ENCODE peak calls at places on chromosomes 4 and X, in ten cellular contexts. U is PC-3, Y is pancreas, R is transverse colon, P is HCT116, V is psoas muscle, E is heart right ventricle, Z is thoracic aorta, G is mucosa of descending colon, T is upper lobe of right lung. D is an unnamed sample. For H3K9me3 and H3K4me1, the result is how much of the 10 kb centered on the place peaks cover.

GRCh38 chr4:110867981-110868380 is 245.1 kb upstream of the PITX2 start:
- DNase-seq in V (no peak), P (no peak), T (no peak), E (no peak), R (no peak), G (no peak), Z (no peak), U (no peak), Y (no peak), D (no peak)

GRCh38 chrX:82813671-82814078 is 694.4 kb upstream of the POU3F4 start:
- DNase-seq in U (peak), R (no peak), Y (no peak), P (peak), V (no peak), T (no peak), G (no peak), Z (no peak), E (no peak), D (no peak)

GRCh38 chr4:116223059-116223732 is 862.2 kb downstream of the TRAM1L1 start:
- DNase-seq in R (no peak), U (no peak), E (no peak), T (no peak), Z (no peak), Y (no peak), G (no peak), P (no peak), V (peak), D (no peak)

GRCh38 chr4:89446193-89446592 is 138.6 kb upstream of the GPRIN3 start:
- DNase-seq in T (no peak), R (no peak), Z (no peak), U (no peak), V (no peak), Y (no peak), G (no peak), E (no peak), P (no peak), D (no peak)

GRCh38 chrX:118739577-118739976 is 12.2 kb downstream of the IL13RA1 start:
- DNase-seq in R (no peak), E (no peak), U (no peak), Z (no peak), V (no peak), G (no peak), T (no peak), Y (no peak), P (no peak), D (no peak)

GRCh38 chrX:137565921-137566745 is at the start of gene ZIC3:
- DNase-seq in Z (no peak), E (peak), Y (peak), R (peak), V (peak), G (peak), U (peak), T (peak), P (no peak), D (peak)

GRCh38 chr4:41442818-41443217 is 95.1 kb upstream of the LIMCH1 start:
- DNase-seq in G (no peak), V (no peak), P (no peak), U (peak), Z (no peak), R (no peak), Y (no peak), E (no peak), T (no peak), D (no peak)

GRCh38 chr4:128600410-128600809 is 209.1 kb upstream of the JADE1 start:
- DNase-seq in T (no peak), Z (no peak), V (no peak), G (peak), P (no peak), Y (peak), U (no peak), R (no peak), E (no peak), D (no peak)

GRCh38 chr4:46830971-46831454 is 78.0 kb downstream of the COX7B2 start:
- DNase-seq in G (no peak), Z (no peak), R (no peak), U (no peak), V (no peak), P (no peak), T (no peak), E (no peak), Y (no peak), D (no peak)

GRCh38 chrX:41542151-41542935 is 95.2 kb downstream of the NYX start:
- DNase-seq in U (no peak), P (no peak), Z (no peak), G (peak), R (peak), Y (no peak), V (no peak), E (no peak), T (no peak), D (no peak)

GRCh38 chr4:87497141-87497540 is 32.0 kb downstream of the SPARCL1 start:
- DNase-seq in T (no peak), E (no peak), Z (no peak), Y (no peak), V (no peak), G (no peak), U (peak), P (no peak), R (no peak), D (no peak)

GRCh38 chr4:35565640-35566039 is 678.7 kb downstream of the ARAP2 start:
- DNase-seq in Z (no peak), R (no peak), E (no peak), T (no peak), U (no peak), V (no peak), P (no peak), Y (no peak), G (no peak), D (no peak)

GRCh38 chrX:78104447-78105176 is 564 bp downstream of the PGK1 start:
- DNase-seq in G (peak), E (peak), Z (no peak), T (peak), Y (peak), V (peak), U (peak), R (peak), P (no peak), D (peak)

GRCh38 chrX:105650577-105650976 is 171.8 kb upstream of the NRK start:
- DNase-seq in T (no peak), P (no peak), Y (no peak), E (no peak), U (no peak), G (no peak), V (no peak), Z (no peak), R (no peak), D (no peak)

GRCh38 chr4:110449947-110450346 is 26.0 kb upstream of the ENPEP start:
- DNase-seq in E (no peak), V (no peak), R (peak), U (no peak), T (no peak), G (peak), P (no peak), Y (no peak), Z (no peak), D (no peak)

GRCh38 chrX:140508958-140509357 is 4.1 kb upstream of the SOX3 start:
- DNase-seq in T (no peak), P (no peak), Y (no peak), G (no peak), U (no peak), E (no peak), R (no peak), V (no peak), Z (no peak), D (no peak)
- H3K9me3 ChIP-seq in T (under half), P (under half), Y (under half), G (under half), U (under half), E (under half), R (under half), V (under half), Z (under half), D (under half)

GRCh38 chr4:1751919-1752283 is 30.6 kb downstream of the TACC3 start:
- DNase-seq in E (no peak), G (no peak), T (peak), R (no peak), Z (no peak), Y (no peak), U (no peak), P (no peak), V (no peak), D (peak)

GRCh38 chr4:1750381-1751154 is 29.2 kb downstream of the TACC3 start:
- DNase-seq in E (no peak), G (no peak), T (no peak), P (no peak), R (no peak), V (no peak), Z (no peak), Y (no peak), U (no peak), D (no peak)

GRCh38 chr4:1752284-1753041 is 31.1 kb downstream of the TACC3 start:
- DNase-seq in U (no peak), V (no peak), Z (no peak), R (peak), G (peak), Y (no peak), T (peak), E (no peak), P (no peak), D (peak)

GRCh38 chr4:1749826-1750225 is 28.5 kb downstream of the TACC3 start:
- DNase-seq in Z (no peak), P (no peak), G (no peak), Y (no peak), U (no peak), E (no peak), T (no peak), R (no peak), V (no peak), D (no peak)

DNA sequence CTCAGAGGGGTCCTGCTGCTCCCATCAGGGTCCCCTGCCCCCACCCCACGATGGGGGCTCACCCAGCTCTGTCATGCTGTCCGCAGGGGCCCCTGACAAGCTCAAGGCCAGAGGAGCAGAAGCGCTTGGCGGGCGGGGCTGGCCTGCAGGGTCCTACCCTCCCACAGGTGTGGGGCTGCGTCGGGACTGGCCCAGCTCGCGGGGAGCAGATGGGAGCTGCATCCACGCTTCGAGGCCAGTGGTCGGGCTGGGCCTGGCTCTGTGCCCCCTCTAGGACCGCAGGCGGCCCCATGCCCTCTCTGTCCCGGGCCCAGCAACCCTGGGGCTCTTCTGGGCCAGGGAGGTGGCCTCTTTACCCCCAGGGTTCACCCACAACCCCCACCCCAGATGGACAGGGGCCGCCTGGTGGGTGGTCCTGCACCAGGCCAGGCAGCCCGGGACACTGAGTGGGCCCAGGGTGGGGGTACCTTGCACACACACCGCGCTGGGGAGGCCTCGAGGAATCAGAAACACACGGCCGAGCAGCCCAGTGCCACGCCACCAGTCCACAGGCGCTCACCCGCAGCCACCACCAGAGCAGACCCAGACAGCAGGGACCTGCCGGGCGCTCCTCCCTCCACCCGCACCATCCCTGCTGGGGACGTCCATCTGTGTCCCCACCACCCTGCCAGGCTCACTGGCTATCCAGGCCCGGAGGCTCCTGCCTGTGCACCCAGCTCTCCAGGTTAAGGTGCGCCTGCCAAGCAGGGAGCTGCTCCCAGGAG is 30.0 kb downstream of the TACC3 start:
- DNase-seq in G (no peak), P (no peak), Z (no peak), R (no peak), Y (no peak), U (no peak), E (no peak), V (no peak), T (no peak), D (no peak)
- H3K4me1 ChIP-seq in G (under half), P (under half), Z (under half), R (under half), Y (under half), U (under half), E (under half), V (under half), T (under half), D (under half)

GRCh38 chr4:162406637-162407370 is 243.0 kb upstream of the FSTL5 start:
- DNase-seq in T (no peak), V (no peak), G (peak), R (peak), P (no peak), E (no peak), Y (no peak), Z (no peak), U (peak), D (no peak)

GRCh38 chr4:162410854-162411253 is 247.1 kb upstream of the FSTL5 start:
- DNase-seq in V (no peak), T (no peak), P (no peak), Y (no peak), U (no peak), G (no peak), E (no peak), R (no peak), Z (no peak), D (no peak)

GRCh38 chr4:162403956-162404355 is 240.2 kb upstream of the FSTL5 start:
- DNase-seq in G (no peak), R (no peak), U (no peak), E (no peak), Z (no peak), Y (no peak), P (no peak), V (no peak), T (no peak), D (no peak)

GRCh38 chr4:162408309-162408708 is 244.5 kb upstream of the FSTL5 start:
- DNase-seq in Y (no peak), R (peak), E (no peak), Z (no peak), U (no peak), G (peak), P (no peak), V (no peak), T (no peak), D (no peak)

DNA sequence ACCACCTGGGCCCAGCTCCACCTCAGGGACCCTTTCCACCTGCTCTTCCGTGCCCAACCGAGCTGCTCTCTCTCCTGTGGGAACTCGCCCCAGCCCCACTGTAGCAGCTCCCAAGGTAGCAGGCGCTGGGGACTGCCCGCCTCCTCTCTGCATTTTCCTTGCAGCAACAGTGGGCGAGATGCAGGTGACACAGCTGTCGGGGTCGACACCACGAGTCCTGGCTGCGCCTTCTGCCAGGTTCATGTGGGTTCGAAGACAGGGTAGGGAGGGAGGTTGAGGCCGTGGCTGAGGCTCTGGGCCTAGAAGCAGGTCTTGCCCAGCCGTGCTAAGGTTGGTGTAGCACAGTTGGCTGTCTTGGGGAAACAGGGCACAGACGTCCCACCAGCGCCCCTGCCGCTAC is 245.2 kb upstream of the FSTL5 start:
- DNase-seq in P (no peak), R (no peak), V (peak), E (no peak), T (no peak), Z (no peak), U (no peak), Y (no peak), G (no peak), D (no peak)
- TF ChIP-seq CTCF in P (no peak), R (no peak), V (no peak), E (no peak), T (no peak), Z (no peak), U (no peak), Y (no peak), G (no peak), D (no peak)

DNA sequence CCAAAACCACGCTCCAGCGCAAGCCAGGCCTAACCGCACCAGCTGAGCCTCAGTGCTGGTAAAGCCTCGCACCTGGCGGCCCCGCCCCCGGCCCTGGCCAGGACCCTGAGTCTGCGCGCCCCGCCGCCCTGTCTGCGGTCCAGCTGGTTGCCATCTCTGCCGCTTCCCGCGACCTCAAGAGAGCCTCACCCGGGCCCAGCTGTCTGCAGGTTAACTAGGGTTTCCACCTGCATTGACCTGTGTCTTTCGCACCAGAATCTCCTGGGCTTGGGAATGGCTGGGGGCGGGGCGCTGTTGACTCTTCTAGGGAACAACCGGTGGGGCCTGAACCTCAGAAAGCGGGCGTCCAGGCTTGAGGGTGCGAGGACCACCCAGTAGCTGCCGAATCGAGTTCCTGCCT is 207.7 kb upstream of the PRPS2 start:
- DNase-seq in Y (no peak), Z (no peak), P (no peak), T (no peak), R (no peak), V (peak), G (no peak), U (no peak), E (no peak), D (no peak)
- H3K9me3 ChIP-seq in Y (under half), Z (under half), P (under half), T (under half), R (under half), V (under half), G (under half), U (under half), E (under half), D (under half)

D was measured in lower lobe of right lung.